ENCODE peak calls at places on chromosomes 4 and X, in ten cellular contexts. Z, S, F, B, X, Y, U, C, E and D are unnamed samples.

GRCh38 chr4:3215256-3215655 is 33.7 kb upstream of the MSANTD1 start:
- DNase-seq in Z (no peak), E (no peak), B (no peak), Y (no peak), U (no peak), X (no peak), F (no peak), S (no peak), C (no peak), D (no peak)

GRCh38 chrX:118066867-118067515 is 49.6 kb downstream of the KLHL13 start:
- DNase-seq in F (no peak), U (no peak), X (no peak), B (no peak), C (no peak), E (no peak), Y (no peak), S (no peak), Z (no peak), D (peak; percentile 75)

GRCh38 chr4:146582864-146583263 is 55.8 kb upstream of the POU4F2 start:
- DNase-seq in X (no peak), S (no peak), C (no peak), F (no peak), Z (no peak), E (no peak), Y (no peak), B (no peak), U (no peak), D (no peak)

GRCh38 chr4:176054942-176055341 is 10.7 kb upstream of the WDR17 start:
- DNase-seq in E (no peak), U (no peak), F (no peak), X (no peak), Y (no peak), S (no peak), Z (no peak), C (no peak), B (no peak), D (no peak)

GRCh38 chrX:71852182-71852581 is 58.5 kb upstream of the NHSL2 start:
- DNase-seq in U (no peak), E (no peak), F (no peak), B (no peak), Y (no peak), X (no peak), C (no peak), Z (no peak), S (no peak), D (no peak)

GRCh38 chr4:37994569-37994968 is 34.4 kb downstream of the PTTG2 start:
- DNase-seq in Z (no peak), E (no peak), F (no peak), U (no peak), Y (no peak), X (no peak), B (no peak), C (no peak), S (no peak), D (no peak)

GRCh38 chrX:33045245-33045644 is 166.1 kb downstream of the DMD start:
- DNase-seq in F (no peak), X (no peak), Z (no peak), S (no peak), E (no peak), B (no peak), U (no peak), Y (no peak), C (no peak), D (no peak)

GRCh38 chrX:153646620-153647373 is at the start of gene DUSP9:
- DNase-seq in U (peak; percentile 80), Z (no peak), F (peak; percentile 36), C (peak; percentile 21), B (peak; percentile 59), Y (peak; percentile 69), E (no peak), X (peak; percentile 43), S (no peak), D (no peak)

GRCh38 chr4:94523033-94523590 is 71.4 kb downstream of the PDLIM5 start:
- DNase-seq in B (no peak), S (no peak), U (no peak), F (no peak), Y (no peak), Z (no peak), E (no peak), C (no peak), X (no peak), D (no peak)

GRCh38 chr4:158805628-158806471 is 37.0 kb downstream of the FNIP2 start:
- DNase-seq in S (no peak), C (no peak), E (no peak), X (no peak), Z (no peak), Y (peak; percentile 86), U (no peak), F (peak; percentile 38), B (no peak), D (peak; percentile 84)

GRCh38 chrX:56978172-56978571 is 17.2 kb downstream of the SPIN3 start:
- DNase-seq in Z (peak; percentile 9), S (no peak), U (peak; percentile 35), B (no peak), F (no peak), X (peak; percentile 46), Y (peak; percentile 25), E (peak; percentile 5), C (peak; percentile 19), D (peak; percentile 63)

GRCh38 chr4:182478475-182478874 is 235.3 kb downstream of the TENM3 start:
- DNase-seq in X (peak; percentile 13), Z (no peak), B (no peak), S (no peak), F (no peak), E (no peak), C (peak; percentile 28), U (no peak), Y (peak; percentile 72), D (peak; percentile 20)

GRCh38 chr4:2962099-2962455 is 1.1 kb downstream of the NOP14 start:
- DNase-seq in X (no peak), B (no peak), U (no peak), Y (no peak), F (no peak), S (no peak), C (no peak), Z (no peak), E (no peak), D (no peak)

GRCh38 chr4:186297013-186297645 is 31.1 kb downstream of the F11 start:
- DNase-seq in Y (peak; percentile 60), E (no peak), U (no peak), F (no peak), X (peak; percentile 54), C (peak; percentile 36), Z (peak; percentile 24), S (no peak), B (no peak), D (peak; percentile 29)

GRCh38 chr4:27616166-27616565 is 755.5 kb downstream of the STIM2 start:
- DNase-seq in F (no peak), E (no peak), Z (peak; percentile 27), B (no peak), X (peak; percentile 0), U (no peak), C (peak; percentile 39), Y (no peak), S (no peak), D (no peak)

GRCh38 chr4:149933120-149933519 is 117.5 kb upstream of the IQCM start:
- DNase-seq in Z (no peak), B (no peak), X (no peak), F (no peak), S (no peak), E (no peak), C (no peak), Y (no peak), U (no peak), D (no peak)
- H3K27ac ChIP-seq in Z (no peak overlapping the region), B (no peak overlapping the region), X (no peak overlapping the region), F (no peak overlapping the region), S (no peak overlapping the region), E (no peak overlapping the region), C (no peak overlapping the region), Y (no peak overlapping the region), U (no peak overlapping the region), D (no peak overlapping the region)

DNA sequence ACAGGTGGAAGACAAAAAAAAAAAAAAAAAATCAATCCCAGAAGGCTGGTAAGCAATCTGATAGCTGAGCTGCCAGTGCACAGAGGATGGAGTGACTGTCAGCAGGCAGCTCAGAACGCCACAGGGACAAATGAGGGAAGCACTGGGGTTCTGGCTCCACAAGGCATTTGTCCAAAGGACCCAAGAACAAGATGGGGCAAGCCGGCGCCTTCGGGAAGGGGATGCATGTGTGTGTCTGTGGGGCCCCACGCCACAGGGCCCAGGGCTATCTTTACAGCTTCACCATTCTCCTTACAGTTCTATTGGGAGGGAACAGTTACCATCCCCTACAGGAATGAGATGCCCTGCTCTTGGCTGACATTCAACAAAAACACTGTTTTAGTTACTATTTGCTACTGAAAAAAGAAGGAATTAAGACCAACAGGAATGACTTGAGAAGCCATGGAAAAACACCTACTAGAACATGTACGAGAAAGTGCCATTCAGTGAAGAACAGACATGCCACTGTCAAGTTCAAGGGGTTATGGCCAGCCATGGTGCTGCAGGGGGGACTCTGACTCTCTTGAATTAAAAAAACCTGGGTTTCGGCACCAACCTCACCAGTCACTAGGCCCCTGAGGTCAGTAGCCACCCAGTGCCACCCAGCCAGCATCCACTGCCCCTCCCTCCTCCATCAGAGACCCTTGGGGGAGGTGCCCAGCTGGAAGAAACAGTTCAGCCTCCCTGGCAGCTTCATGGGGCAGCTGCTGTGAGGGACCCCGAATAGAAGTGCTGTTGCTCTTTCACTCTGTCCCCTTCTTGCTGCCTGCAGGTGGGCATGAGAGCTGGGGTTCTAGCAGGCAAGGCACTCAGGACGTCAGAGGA is 18.5 kb downstream of the WDR1 start:
- DNase-seq in B (no peak), X (no peak), S (no peak), E (no peak), F (no peak), C (no peak), Y (no peak), Z (no peak), U (no peak), D (no peak)
- H3K4me1 ChIP-seq in B (peaks cover 90% of the 10 kb centered on the region), X (peaks cover 26% of the 10 kb centered on the region), S (peaks cover 92% of the 10 kb centered on the region), E (peaks cover 48% of the 10 kb centered on the region), F (peaks cover 47% of the 10 kb centered on the region), C (peaks cover 62% of the 10 kb centered on the region), Y (peaks cover 67% of the 10 kb centered on the region), Z (peaks cover 86% of the 10 kb centered on the region), U (no peaks in the 10 kb centered on the region), D (peaks cover 95% of the 10 kb centered on the region)

DNA sequence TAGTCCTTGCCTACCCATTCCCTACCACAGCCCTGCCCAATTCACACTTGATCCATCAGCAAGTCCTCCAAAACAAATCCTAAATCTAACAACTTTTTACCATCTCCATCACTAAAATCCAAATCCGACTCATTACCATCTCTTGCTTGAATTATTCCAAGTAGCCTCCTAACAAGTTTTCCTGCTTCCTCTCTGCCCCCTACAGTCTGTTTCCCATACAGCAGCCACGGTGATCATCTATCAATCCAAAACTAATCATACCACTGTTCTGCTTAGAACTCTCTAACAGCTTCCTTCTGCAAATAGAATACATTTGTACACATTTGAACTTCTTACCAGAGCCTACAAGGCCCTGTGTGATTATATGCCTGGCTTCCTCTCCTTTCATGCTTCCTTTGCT is 133.0 kb downstream of the SHROOM4 start:
- DNase-seq in S (no peak), C (no peak), F (no peak), X (peak; percentile 1), Z (no peak), U (no peak), Y (no peak), B (no peak), E (no peak), D (peak; percentile 12)
- TF ChIP-seq CTCF in S (peak; percentile 7), C (no peak), F (no peak), X (no peak), Z (peak; percentile 24), U (peak; percentile 68), Y (peak; percentile 52), B (no peak), E (peak; percentile 48), D (peak; percentile 56)

DNA sequence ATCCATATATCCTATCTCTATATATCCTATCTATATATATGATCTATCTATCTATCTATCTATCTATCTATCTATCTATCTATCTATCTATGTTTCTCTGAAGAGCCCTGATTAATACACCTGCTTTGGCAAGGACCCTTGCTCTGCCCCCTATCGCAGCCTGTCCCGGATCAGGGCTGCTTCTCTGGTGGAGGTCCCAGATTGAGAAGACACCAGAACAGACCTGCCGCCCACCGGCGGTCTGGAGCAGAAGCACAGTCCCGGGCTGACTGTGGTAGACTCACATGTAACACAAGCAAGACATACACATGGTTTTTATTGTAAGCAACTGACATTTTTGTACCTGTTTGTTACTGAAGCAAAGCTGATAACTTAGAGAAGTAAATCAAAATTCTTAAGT is 52.8 kb downstream of the ING2 start:
- DNase-seq in Y (no peak), U (no peak), F (no peak), E (no peak), Z (no peak), C (no peak), S (no peak), B (no peak), X (no peak), D (no peak)
- H3K27ac ChIP-seq in Y (no peak overlapping the region), U (no peak overlapping the region), F (no peak overlapping the region), E (no peak overlapping the region), Z (no peak overlapping the region), C (no peak overlapping the region), S (no peak overlapping the region), B (no peak overlapping the region), X (no peak overlapping the region), D (no peak overlapping the region)